ENCODE peak calls at places on chromosomes 11 and 22, in seven cellular contexts. O is astrocyte of the spinal cord, W is heart left ventricle, B is GM06990, I is GM12865, E is glutamatergic neuron, M is choroid plexus epithelial cell. T is an unnamed sample.

GRCh38 chr22:32410459-32410858 is 1.6 kb downstream of the RTCB start:
- DNase-seq in O (no peak), W (no peak), B (no peak), I (no peak), E (no peak), M (no peak), T (no peak)

GRCh38 chr11:116234989-116235567 is 537.7 kb downstream of the BUD13 start:
- DNase-seq in O (no peak), W (no peak), B (no peak), I (no peak), E (no peak), M (no peak), T (no peak)

GRCh38 chr11:20621679-20622078 is 22.3 kb downstream of the SLC6A5 start:
- DNase-seq in O (no peak), W (no peak), B (no peak), I (no peak), E (no peak), M (no peak), T (no peak)

GRCh38 chr22:32615874-32616564 is 141.4 kb downstream of the FBXO7 start:
- DNase-seq in O (no peak), W (no peak), B (no peak), I (no peak), E (no peak), M (no peak), T (no peak)

GRCh38 chr11:22512457-22512856 is 113.2 kb downstream of the FANCF start:
- DNase-seq in O (no peak), W (no peak), B (no peak), I (no peak), E (no peak), M (no peak), T (no peak)

GRCh38 chr22:47878460-47878859 is 1116.0 kb downstream of the TBC1D22A start:
- DNase-seq in O (no peak), W (no peak), B (no peak), I (no peak), E (no peak), M (no peak), T (no peak)

GRCh38 chr22:45083659-45084305 is 74.0 kb upstream of the PHF21B start:
- DNase-seq in O (peak; percentile 84), W (no peak), B (no peak), I (no peak), E (no peak), M (no peak), T (no peak)

GRCh38 chr11:64864473-64865285 is 13.7 kb downstream of the EHD1 start:
- DNase-seq in O (peak; percentile 98), W (peak; percentile 80), B (peak; percentile 70), I (peak; percentile 90), E (no peak), M (peak; percentile 89), T (peak; percentile 66)

GRCh38 chr22:41445171-41446056 is 1.2 kb downstream of the TOB2 start:
- DNase-seq in O (peak; percentile 24), W (peak; percentile 49), B (peak; percentile 34), I (peak; percentile 38), E (no peak), M (peak; percentile 39), T (no peak)

DNA sequence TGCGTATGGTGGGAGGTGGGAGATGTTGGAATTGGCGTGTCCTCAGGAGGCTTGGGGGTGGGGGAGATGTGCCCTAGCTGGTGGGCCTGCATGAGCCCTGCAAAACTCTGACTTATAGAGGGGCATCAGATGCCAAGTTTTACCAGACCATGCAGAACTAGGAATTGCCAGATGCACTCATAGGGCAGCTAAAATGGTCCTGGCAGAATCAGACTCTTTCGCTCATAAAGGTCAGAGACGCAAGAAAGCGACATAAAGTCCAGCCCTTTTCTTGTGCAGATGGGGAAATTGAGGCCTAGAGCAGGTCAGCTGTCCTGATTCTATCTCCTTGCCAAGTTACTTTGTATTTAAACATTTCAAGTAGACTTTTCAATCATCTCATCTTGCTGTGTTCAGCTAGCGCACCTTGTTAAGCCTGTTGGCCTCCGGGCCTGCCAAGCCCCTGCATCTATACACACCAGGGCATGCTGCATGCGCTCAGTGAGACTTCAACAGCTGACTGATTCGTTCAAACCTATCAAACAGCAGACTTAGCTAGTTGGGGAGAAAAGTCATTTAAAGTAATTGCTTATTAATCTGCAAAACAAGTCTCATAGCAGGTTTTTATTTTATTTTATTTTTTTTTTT is 34.1 kb upstream of the EHF start:
- DNase-seq in O (no peak), W (no peak), B (no peak), I (no peak), E (no peak), M (no peak), T (no peak)
- TF ChIP-seq CTCF in O (no peak), W (no peak), B (no peak), I (no peak), E (no peak), M (no peak), T (no peak)

GRCh38 chr11:63768232-63769043 is at the start of gene ZFTA:
- DNase-seq in O (peak; percentile 64), W (peak; percentile 76), B (peak; percentile 62), I (peak; percentile 74), E (peak; percentile 86), M (peak; percentile 62), T (peak; percentile 89)
- TF ChIP-seq CTCF in O (peak; percentile 49), W (peak; percentile 65), B (no peak), I (peak; percentile 72), E (peak; percentile 68), M (peak; percentile 33), T (peak; percentile 80)

DNA sequence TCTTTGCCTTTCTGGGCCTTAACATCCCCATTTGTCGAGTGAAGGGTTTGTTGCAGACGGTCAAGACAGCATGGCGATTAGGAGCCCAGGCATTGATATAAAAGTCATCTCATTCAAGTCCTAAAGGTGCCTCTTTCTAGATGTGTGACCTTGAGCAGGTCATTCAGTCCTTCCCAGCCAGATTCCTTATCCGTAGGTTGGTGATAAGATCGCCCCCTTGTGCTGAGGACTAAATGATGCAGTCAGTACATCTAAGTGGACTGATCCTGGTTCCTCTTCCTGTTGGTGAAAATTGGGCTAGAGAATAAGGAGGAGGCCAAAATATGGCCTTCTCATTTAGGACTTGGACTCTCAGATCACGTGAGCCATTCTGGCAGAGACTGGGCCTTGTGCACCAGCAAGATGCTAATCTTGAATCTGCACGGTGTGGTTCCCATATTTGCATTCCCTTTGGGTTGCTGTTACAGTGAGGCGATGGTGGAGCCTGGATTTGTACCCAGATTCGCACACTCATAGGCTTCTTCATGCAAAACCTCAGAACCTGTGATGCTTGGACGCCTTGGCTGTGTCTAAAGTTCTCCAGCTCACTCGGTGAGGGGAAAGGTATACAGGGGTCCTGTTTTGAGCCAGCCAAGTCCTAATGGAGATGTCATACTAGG is 156.8 kb downstream of the MYO18B start:
- DNase-seq in O (no peak), W (no peak), B (no peak), I (peak; percentile 29), E (no peak), M (no peak), T (no peak)
- TF ChIP-seq CTCF in O (no peak), W (peak; percentile 20), B (peak; percentile 48), I (peak; percentile 41), E (peak; percentile 73), M (no peak), T (peak; percentile 15)

GRCh38 chr22:24404561-24405275 is 22.7 kb upstream of the ADORA2A start:
- DNase-seq in O (no peak), W (no peak), B (no peak), I (no peak), E (no peak), M (no peak), T (no peak)

GRCh38 chr22:24400037-24400725 is 27.2 kb upstream of the ADORA2A start:
- DNase-seq in O (no peak), W (no peak), B (no peak), I (peak; percentile 58), E (no peak), M (no peak), T (peak; percentile 17)

GRCh38 chr22:24402460-24403192 is 24.8 kb upstream of the ADORA2A start:
- DNase-seq in O (peak; percentile 89), W (peak; percentile 85), B (no peak), I (peak; percentile 58), E (no peak), M (peak; percentile 91), T (peak; percentile 43)

GRCh38 chr22:24400726-24401596 is 26.4 kb upstream of the ADORA2A start:
- DNase-seq in O (no peak), W (no peak), B (no peak), I (peak; percentile 50), E (no peak), M (no peak), T (peak; percentile 43)

DNA sequence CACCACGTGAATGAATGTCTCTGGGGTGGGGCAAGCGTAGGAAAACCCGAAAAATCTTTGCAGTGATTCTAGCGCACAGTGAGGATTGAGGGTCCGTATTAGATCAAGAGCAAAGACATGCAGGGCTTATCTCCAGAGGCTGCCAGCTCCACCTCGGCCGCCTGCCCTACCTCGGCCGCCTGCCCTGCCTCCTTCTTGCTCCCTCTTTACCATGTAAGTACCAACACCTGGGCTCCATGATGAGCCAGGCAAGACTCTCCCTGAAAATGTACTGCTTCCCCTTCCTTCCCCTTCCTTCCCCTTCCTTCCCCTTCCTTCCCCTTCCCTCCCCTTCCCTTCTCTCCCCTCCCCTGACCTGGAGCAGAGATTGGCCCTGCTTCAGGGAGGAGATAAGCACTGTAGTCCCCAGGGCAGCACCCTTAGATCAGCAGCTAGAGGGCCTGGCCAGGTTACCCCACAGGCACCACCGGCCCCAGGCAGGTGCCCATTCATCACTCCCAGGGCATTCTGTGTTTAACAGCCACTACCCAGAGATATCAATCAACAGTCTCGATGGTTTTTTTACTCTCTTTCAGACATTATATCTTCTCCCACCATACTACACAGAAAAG is 25.5 kb upstream of the ADORA2A start:
- DNase-seq in O (no peak), W (no peak), B (no peak), I (no peak), E (no peak), M (no peak), T (no peak)
- TF ChIP-seq CTCF in O (no peak), W (no peak), B (no peak), I (no peak), E (no peak), M (no peak), T (no peak)

DNA sequence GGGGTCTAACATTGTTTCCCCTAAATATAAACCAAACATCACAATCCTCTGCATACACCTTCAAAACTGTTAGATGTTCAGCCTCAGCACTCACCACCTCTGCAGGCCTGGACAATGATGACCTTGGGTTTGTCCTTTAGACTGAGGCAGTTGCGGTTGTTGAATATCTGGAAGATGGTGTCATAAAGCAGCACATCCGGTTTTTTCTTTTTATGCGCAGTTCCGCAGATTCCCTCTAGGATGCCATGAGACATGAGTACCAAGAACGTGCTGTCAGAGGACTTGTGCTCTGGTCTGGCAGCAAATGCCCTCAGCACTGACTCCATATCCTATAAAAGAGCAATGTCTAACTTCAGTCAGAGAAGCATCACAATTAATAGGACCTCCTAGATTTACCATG is 22.8 kb downstream of the CASP5 start:
- DNase-seq in O (no peak), W (no peak), B (no peak), I (peak; percentile 19), E (no peak), M (peak; percentile 26), T (no peak)
- TF ChIP-seq CTCF in O (no peak), W (no peak), B (no peak), I (peak; percentile 8), E (no peak), M (peak; percentile 31), T (no peak)